ENCODE peak calls at places on chromosomes 16 and 17, in six cellular contexts. L, M, D, N, O and A are unnamed samples.

GRCh38 chr16:52439750-52440149 is 107.2 kb downstream of the TOX3 start:
- DNase-seq in L (no peak), M (no peak), D (no peak), N (no peak), O (no peak), A (no peak)

GRCh38 chr17:30321314-30321713 is 12.5 kb downstream of the TMIGD1 start:
- DNase-seq in L (no peak), M (no peak), D (no peak), N (no peak), O (no peak), A (no peak)

GRCh38 chr16:14502932-14503741 is 126.9 kb downstream of the PARN start:
- DNase-seq in L (no peak), M (peak; percentile 57), D (no peak), N (peak; percentile 78), O (peak; percentile 49), A (no peak)

GRCh38 chr17:49749730-49750129 is 14.2 kb downstream of the FAM117A start:
- DNase-seq in L (no peak), M (no peak), D (no peak), N (no peak), O (no peak), A (no peak)

GRCh38 chr16:60991886-60992285 is 1044.4 kb downstream of the CDH8 start:
- DNase-seq in L (no peak), M (no peak), D (no peak), N (no peak), O (no peak), A (no peak)

GRCh38 chr17:2948721-2949468 is 114.5 kb downstream of the OR1D5 start:
- DNase-seq in L (no peak), M (no peak), D (no peak), N (no peak), O (no peak), A (no peak)

GRCh38 chr16:88815227-88815626 is 3.5 kb upstream of the APRT start:
- DNase-seq in L (no peak), M (no peak), D (no peak), N (no peak), O (no peak), A (no peak)

GRCh38 chr17:63774141-63774981 is at the start of gene DDX42:
- DNase-seq in L (peak; percentile 91), M (peak; percentile 67), D (peak; percentile 84), N (no peak), O (peak; percentile 77), A (peak; percentile 58)

GRCh38 chr17:1275962-1276736 is 3.3 kb upstream of the TRARG1 start:
- DNase-seq in L (peak; percentile 84), M (peak; percentile 53), D (peak; percentile 66), N (peak; percentile 54), O (peak; percentile 60), A (peak; percentile 31)

GRCh38 chr17:63700528-63701441 is 860 bp upstream of the LIMD2 start:
- DNase-seq in L (no peak), M (peak; percentile 56), D (no peak), N (peak; percentile 62), O (no peak), A (peak; percentile 75)

GRCh38 chr16:72210571-72210970 is 38.6 kb upstream of the PMFBP1 start:
- DNase-seq in L (no peak), M (no peak), D (no peak), N (no peak), O (no peak), A (no peak)

GRCh38 chr16:11201498-11202259 is 54.3 kb downstream of the SOCS1 start:
- DNase-seq in L (no peak), M (peak; percentile 86), D (no peak), N (peak; percentile 24), O (peak; percentile 65), A (no peak)

GRCh38 chr17:39332092-39332491 is 69.3 kb downstream of the FBXL20 start:
- DNase-seq in L (no peak), M (no peak), D (no peak), N (no peak), O (no peak), A (no peak)

GRCh38 chr16:84819644-84820304 is at the start of gene CRISPLD2:
- DNase-seq in L (peak; percentile 95), M (peak; percentile 92), D (peak; percentile 94), N (peak; percentile 88), O (peak; percentile 95), A (no peak)

GRCh38 chr17:72381597-72382397 is 261.0 kb downstream of the SOX9 start:
- DNase-seq in L (no peak), M (no peak), D (no peak), N (no peak), O (no peak), A (no peak)

GRCh38 chr17:3667366-3668278 is 756 bp downstream of the TAX1BP3 start:
- DNase-seq in L (peak; percentile 62), M (peak; percentile 96), D (peak; percentile 73), N (peak; percentile 10), O (peak; percentile 94), A (no peak)

GRCh38 chr17:43578352-43578698 is 32.2 kb upstream of the ETV4 start:
- DNase-seq in L (no peak), M (no peak), D (no peak), N (no peak), O (no peak), A (no peak)

GRCh38 chr16:22337849-22338248 is 36.6 kb downstream of the CDR2 start:
- DNase-seq in L (no peak), M (no peak), D (no peak), N (no peak), O (no peak), A (no peak)

GRCh38 chr17:32822996-32823395 is 53.9 kb downstream of the MYO1D start:
- DNase-seq in L (no peak), M (no peak), D (no peak), N (no peak), O (peak; percentile 44), A (no peak)

GRCh38 chr17:60602385-60602742 is 2.4 kb downstream of the PPM1D start:
- DNase-seq in L (no peak), M (peak; percentile 43), D (no peak), N (no peak), O (peak; percentile 32), A (no peak)

GRCh38 chr17:76586741-76587487 is 1.3 kb upstream of the ST6GALNAC2 start:
- DNase-seq in L (no peak), M (no peak), D (no peak), N (no peak), O (no peak), A (no peak)

GRCh38 chr16:31224092-31224955 is 7.4 kb upstream of the PYDC1 start:
- DNase-seq in L (no peak), M (no peak), D (no peak), N (no peak), O (no peak), A (no peak)

GRCh38 chr17:82152114-82152513 is 54.1 kb upstream of the FASN start:
- DNase-seq in L (no peak), M (no peak), D (no peak), N (no peak), O (no peak), A (no peak)

GRCh38 chr17:19686400-19687090 is 29.8 kb downstream of the SLC47A2 start:
- DNase-seq in L (no peak), M (no peak), D (no peak), N (no peak), O (no peak), A (no peak)

GRCh38 chr16:15518412-15519351 is 84.3 kb downstream of the BMERB1 start:
- DNase-seq in L (no peak), M (peak; percentile 78), D (no peak), N (no peak), O (peak; percentile 59), A (no peak)

GRCh38 chr16:53632526-53632925 is 71.1 kb downstream of the RPGRIP1L start:
- DNase-seq in L (no peak), M (peak; percentile 41), D (no peak), N (no peak), O (no peak), A (no peak)

GRCh38 chr17:38970804-38971203 is 3.6 kb upstream of the FBXO47 start:
- DNase-seq in L (no peak), M (no peak), D (no peak), N (peak; percentile 22), O (no peak), A (no peak)

GRCh38 chr17:1244606-1245012 is 25.6 kb upstream of the BHLHA9 start:
- DNase-seq in L (no peak), M (no peak), D (no peak), N (no peak), O (no peak), A (no peak)

GRCh38 chr17:81200695-81201580 is 21.8 kb downstream of the CEP131 start:
- DNase-seq in L (peak; percentile 65), M (peak; percentile 68), D (no peak), N (peak; percentile 76), O (peak; percentile 75), A (no peak)

GRCh38 chr17:19399750-19400450 is 11.1 kb upstream of the RNF112 start:
- DNase-seq in L (no peak), M (no peak), D (no peak), N (no peak), O (no peak), A (no peak)

GRCh38 chr16:51473091-51473490 is 322.0 kb upstream of the SALL1 start:
- DNase-seq in L (no peak), M (peak; percentile 4), D (no peak), N (no peak), O (no peak), A (no peak)

GRCh38 chr17:77354721-77355455 is 214.1 kb downstream of the SEC14L1 start:
- DNase-seq in L (no peak), M (peak; percentile 99), D (no peak), N (no peak), O (no peak), A (no peak)

GRCh38 chr16:54503011-54503410 is 216.4 kb upstream of the IRX3 start:
- DNase-seq in L (no peak), M (no peak), D (no peak), N (no peak), O (no peak), A (no peak)

GRCh38 chr17:55290721-55291507 is 26.2 kb downstream of the HLF start:
- DNase-seq in L (no peak), M (no peak), D (no peak), N (no peak), O (no peak), A (no peak)

GRCh38 chr17:48150602-48151001 is 43.0 kb downstream of the SNX11 start:
- DNase-seq in L (no peak), M (no peak), D (no peak), N (no peak), O (no peak), A (no peak)

GRCh38 chr16:49158029-49158642 is 123.5 kb downstream of the CBLN1 start:
- DNase-seq in L (peak; percentile 46), M (peak; percentile 24), D (peak; percentile 56), N (peak; percentile 70), O (peak; percentile 66), A (no peak)